ENCODE peak calls at places on chromosomes 5 and 9, in four cellular contexts. S is HCT116, A is vagina, P is spleen. T is an unnamed sample. For H3K4me1, the result is how much of the 10 kb centered on the place peaks cover.

GRCh38 chr5:77957081-77957480 is 180.9 kb upstream of the TBCA start:
- DNase-seq in S (no peak), A (no peak), P (no peak), T (no peak)

GRCh38 chr5:133474851-133475590 is 137.3 kb downstream of the FSTL4 start:
- DNase-seq in S (no peak), A (no peak), P (no peak), T (no peak)

GRCh38 chr5:180047667-180048066 is 23.9 kb downstream of the RNF130 start:
- DNase-seq in S (no peak), A (no peak), P (no peak), T (peak)

GRCh38 chr9:127905788-127906191 is 6.4 kb upstream of the ST6GALNAC6 start:
- DNase-seq in S (no peak), A (no peak), P (peak), T (no peak)

GRCh38 chr5:81023261-81024015 is 63.3 kb downstream of the RASGRF2 start:
- DNase-seq in S (no peak), A (no peak), P (no peak), T (no peak)

GRCh38 chr5:133945561-133945960 is 22.9 kb downstream of the C5orf15 start:
- DNase-seq in S (no peak), A (no peak), P (no peak), T (no peak)

GRCh38 chr5:2271280-2271679 is 388.6 kb upstream of the IRX4 start:
- DNase-seq in S (no peak), A (no peak), P (no peak), T (no peak)

GRCh38 chr5:132464155-132464939 is 26.2 kb downstream of the IRF1 start:
- DNase-seq in S (no peak), A (no peak), P (peak), T (no peak)

GRCh38 chr9:127167560-127168326 is 45.3 kb upstream of the ANGPTL2 start:
- DNase-seq in S (no peak), A (no peak), P (no peak), T (no peak)

GRCh38 chr5:151569132-151570046 is 21.7 kb downstream of the FAT2 start:
- DNase-seq in S (no peak), A (no peak), P (no peak), T (no peak)

GRCh38 chr9:76741524-76741923 is 22.7 kb upstream of the PCA3 start:
- DNase-seq in S (no peak), A (no peak), P (no peak), T (no peak)

GRCh38 chr5:179820483-179821297 is at the start of gene SQSTM1:
- DNase-seq in S (no peak), A (no peak), P (peak), T (peak)

GRCh38 chr5:50730336-50730735 is 63.9 kb downstream of the PARP8 start:
- DNase-seq in S (no peak), A (no peak), P (no peak), T (no peak)

GRCh38 chr5:53469946-53470687 is 10.3 kb upstream of the FST start:
- DNase-seq in S (no peak), A (no peak), P (no peak), T (no peak)

GRCh38 chr5:90134892-90135291 is 274.7 kb downstream of the CETN3 start:
- DNase-seq in S (no peak), A (no peak), P (no peak), T (no peak)

GRCh38 chr9:2884308-2884707 is 40.4 kb upstream of the PUM3 start:
- DNase-seq in S (no peak), A (no peak), P (no peak), T (no peak)

GRCh38 chr5:158054388-158055092 is 195.6 kb upstream of the CLINT1 start:
- DNase-seq in S (no peak), A (no peak), P (no peak), T (no peak)

GRCh38 chr9:92605224-92605623 is 64.7 kb downstream of the IPPK start:
- DNase-seq in S (no peak), A (no peak), P (no peak), T (no peak)

GRCh38 chr5:108900668-108901067 is 153.0 kb downstream of the FER start:
- DNase-seq in S (no peak), A (no peak), P (no peak), T (no peak)

GRCh38 chr5:14868771-14869170 is 2.8 kb downstream of the ANKH start:
- DNase-seq in S (no peak), A (no peak), P (no peak), T (no peak)

GRCh38 chr5:14871573-14872069 is at the start of gene ANKH:
- DNase-seq in S (peak), A (no peak), P (peak), T (peak)

GRCh38 chr5:14871084-14871572 is 450 bp downstream of the ANKH start:
- DNase-seq in S (no peak), A (no peak), P (peak), T (peak)

GRCh38 chr5:14870347-14871083 is 1.1 kb downstream of the ANKH start:
- DNase-seq in S (no peak), A (no peak), P (peak), T (peak)

DNA sequence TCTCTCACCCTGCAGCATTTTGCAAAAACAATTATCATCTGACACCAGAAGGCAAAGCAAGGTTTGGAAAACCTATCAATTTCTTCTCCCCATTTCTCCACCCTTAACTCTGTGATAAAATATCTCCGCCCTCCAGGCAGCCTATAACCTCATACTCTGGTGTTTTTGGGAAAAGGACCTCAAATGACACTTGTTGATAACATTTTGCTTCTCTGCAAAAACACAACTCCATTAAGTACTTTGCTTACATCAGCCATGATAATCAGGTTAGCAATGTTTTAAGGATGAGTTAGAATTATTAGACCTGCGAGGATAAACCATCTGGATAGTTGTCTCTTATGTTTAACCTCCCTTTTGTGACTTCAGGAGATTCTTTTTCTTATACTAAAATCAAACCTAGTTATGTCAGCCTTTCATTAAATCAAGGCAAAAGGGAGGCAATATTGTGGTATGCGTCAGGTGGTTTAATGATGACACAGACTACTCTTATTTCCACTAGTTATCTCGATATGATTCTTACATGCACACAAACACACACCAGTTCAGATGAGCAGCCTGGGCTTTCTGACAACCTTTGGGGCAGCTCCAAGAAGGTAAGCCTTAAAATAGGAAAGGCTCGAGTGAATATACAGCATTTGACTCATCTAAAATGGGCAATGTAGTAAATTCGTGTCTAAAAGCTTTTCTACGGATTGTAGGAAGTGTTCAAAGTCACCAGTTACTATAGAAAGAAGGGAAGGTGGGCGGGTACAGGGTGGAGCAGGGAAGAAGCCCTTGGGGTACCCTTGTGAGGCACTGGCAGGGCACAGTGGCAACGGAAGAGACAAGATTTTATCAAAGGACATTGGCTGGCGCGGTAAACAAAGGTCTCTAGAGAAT is 2.1 kb downstream of the ANKH start:
- DNase-seq in S (no peak), A (no peak), P (no peak), T (no peak)
- H3K4me3 ChIP-seq in S (no peak), A (peak), P (no peak), T (peak)

DNA sequence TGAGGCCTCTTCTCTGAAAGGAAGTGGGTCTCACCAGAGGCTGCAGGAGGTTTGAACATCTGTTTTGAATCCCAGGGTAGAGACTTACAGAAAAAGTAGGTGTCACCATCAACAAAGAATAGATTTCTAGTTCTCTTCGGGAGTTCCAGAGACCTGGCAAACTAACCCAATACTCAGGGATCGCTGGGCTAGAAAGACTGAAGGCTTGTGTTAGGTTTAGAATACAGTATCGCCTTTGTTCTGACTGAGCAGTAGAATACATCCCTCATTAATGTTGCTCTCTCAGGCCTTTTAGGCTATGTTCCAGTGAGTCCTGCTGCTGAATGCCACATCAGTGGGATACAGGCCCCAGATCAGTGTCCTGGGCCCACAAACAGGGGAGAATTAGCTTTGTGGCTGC is 27.2 kb downstream of the RUSC2 start:
- DNase-seq in S (no peak), A (no peak), P (no peak), T (no peak)
- H3K4me1 ChIP-seq in S (half or more), A (half or more), P (under half), T (half or more)

GRCh38 chr9:121671612-121672155 is 20.2 kb downstream of the DAB2IP start:
- DNase-seq in S (no peak), A (no peak), P (no peak), T (no peak)
- TF ChIP-seq POLR2AphosphoS5 in S (no peak), A (no peak), P (no peak), T (no peak)

DNA sequence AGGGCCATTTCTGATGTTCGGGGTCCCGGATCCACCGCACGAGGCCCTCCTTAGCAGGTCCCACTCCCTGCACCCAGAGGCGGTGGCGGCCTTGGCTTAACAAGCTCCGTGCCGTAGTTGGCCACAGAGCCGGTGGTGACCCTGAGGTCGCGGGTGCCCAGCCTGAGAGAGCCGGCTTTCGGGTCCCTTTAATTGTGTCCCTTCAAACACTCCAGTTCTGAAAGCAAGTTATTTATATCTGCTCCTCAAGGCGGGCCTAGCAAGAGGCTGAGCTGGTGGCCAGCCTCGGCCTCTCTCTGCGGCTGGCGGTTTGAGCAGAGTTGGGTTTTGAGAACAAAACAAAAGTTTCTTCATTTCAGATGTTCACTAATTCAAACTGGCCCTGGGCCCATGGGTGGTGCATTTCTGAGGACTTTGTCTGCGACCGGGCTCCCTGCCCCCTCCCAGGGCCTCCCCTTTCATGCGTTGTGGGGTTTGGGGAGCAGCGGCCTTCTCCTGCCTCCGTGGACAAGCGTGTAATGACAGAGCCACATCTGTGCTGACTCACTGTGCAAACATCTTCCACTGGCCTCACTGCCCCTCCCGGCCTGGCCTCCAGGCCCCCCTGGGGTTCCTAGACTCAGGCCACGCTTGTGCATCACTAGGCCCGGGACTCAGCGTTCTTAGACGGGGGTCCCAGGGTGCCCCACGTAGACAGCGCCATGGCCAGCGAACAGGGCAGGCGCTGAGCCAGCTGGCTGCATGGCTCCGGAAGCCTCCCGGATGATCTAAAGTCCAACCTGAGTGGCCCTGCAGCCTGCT is 49.4 kb upstream of the COL5A1 start:
- DNase-seq in S (no peak), A (no peak), P (no peak), T (peak)
- H3K4me3 ChIP-seq in S (no peak), A (no peak), P (no peak), T (no peak)

GRCh38 chr5:39171647-39172046 is 47.7 kb downstream of the FYB1 start:
- DNase-seq in S (no peak), A (no peak), P (no peak), T (no peak)
- H3K4me1 ChIP-seq in S (under half), A (under half), P (half or more), T (under half)

GRCh38 chr5:137733922-137734695 is 1.8 kb downstream of the KLHL3 start:
- DNase-seq in S (no peak), A (no peak), P (no peak), T (no peak)
- TF ChIP-seq POLR2AphosphoS5 in S (no peak), A (no peak), P (no peak), T (no peak)

GRCh38 chr9:79256691-79257213 is 315.0 kb upstream of the TLE4 start:
- DNase-seq in S (no peak), A (no peak), P (no peak), T (no peak)
- H3K4me3 ChIP-seq in S (no peak), A (peak), P (no peak), T (peak)

GRCh38 chr5:82336566-82337351 is 58.6 kb upstream of the RPS23 start:
- DNase-seq in S (no peak), A (no peak), P (no peak), T (no peak)
- H3K4me1 ChIP-seq in S (under half), A (under half), P (under half), T (under half)

DNA sequence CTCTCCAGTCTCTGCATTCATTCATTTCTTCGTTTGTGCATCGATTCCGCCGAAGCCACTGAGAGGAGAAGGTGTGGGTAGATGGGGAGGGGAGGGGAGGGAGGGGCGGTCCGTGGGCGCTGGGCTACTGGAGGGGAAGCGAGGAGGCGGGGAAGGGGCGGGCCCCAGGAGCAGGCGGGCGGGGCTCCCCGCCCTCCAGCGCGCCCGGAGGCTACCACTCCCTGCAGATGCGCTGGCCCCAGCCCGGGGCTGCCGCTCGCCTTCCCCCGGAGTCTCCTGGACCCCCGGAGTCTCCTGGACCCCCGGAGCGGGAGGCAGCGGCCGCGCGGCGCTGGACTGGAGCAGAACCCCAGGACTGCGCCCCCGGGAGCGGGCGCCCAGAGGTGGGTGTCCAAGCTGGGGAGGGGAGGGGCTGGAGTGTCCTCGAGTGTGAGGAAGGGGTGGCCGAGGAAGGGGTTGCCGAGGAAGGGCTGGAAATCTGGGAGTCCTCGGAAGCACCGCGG is 159.4 kb downstream of the C9orf152 start:
- DNase-seq in S (peak), A (no peak), P (peak), T (peak)
- TF ChIP-seq POLR2AphosphoS5 in S (peak), A (no peak), P (peak), T (no peak)